ENCODE peak calls at places on chromosomes 5 and 9, in four cellular contexts. G is epithelial cell of esophagus, Y is RWPE2, I is GM06990. O is an unnamed sample.

GRCh38 chr5:97383996-97384395 is 200.9 kb upstream of the RIOK2 start:
- DNase-seq in Y (no peak), G (peak), I (no peak), O (peak)

GRCh38 chr9:113988951-113989780 is 88.9 kb downstream of the AMBP start:
- DNase-seq in G (no peak), Y (peak), I (no peak), O (no peak)

GRCh38 chr5:79984363-79984762 is 6.7 kb downstream of the MTX3 start:
- DNase-seq in I (no peak), Y (no peak), G (no peak), O (no peak)

GRCh38 chr5:179380211-179381035 is 35.2 kb upstream of the ADAMTS2 start:
- DNase-seq in Y (no peak), G (no peak), I (no peak), O (no peak)

GRCh38 chr5:150645070-150645700 is 4.7 kb downstream of the SYNPO start:
- DNase-seq in Y (no peak), I (no peak), G (no peak), O (peak)

GRCh38 chr5:122523776-122524175 is 211.7 kb downstream of the SNCAIP start:
- DNase-seq in Y (no peak), I (no peak), G (no peak), O (no peak)

GRCh38 chr5:127958421-127959011 is 125.0 kb upstream of the SLC12A2 start:
- DNase-seq in I (no peak), G (peak), Y (no peak), O (no peak)

GRCh38 chr5:168123853-168124528 is 167.5 kb upstream of the WWC1 start:
- DNase-seq in Y (no peak), G (no peak), I (peak), O (peak)

GRCh38 chr5:175380701-175381100 is 63.3 kb downstream of the DRD1 start:
- DNase-seq in G (no peak), I (no peak), Y (no peak), O (no peak)

GRCh38 chr5:51185985-51186384 is 197.3 kb upstream of the ISL1 start:
- DNase-seq in I (no peak), Y (no peak), G (no peak), O (no peak)

GRCh38 chr5:98454407-98454806 is 319.1 kb upstream of the RGMB start:
- DNase-seq in I (no peak), Y (no peak), G (peak), O (peak)

GRCh38 chr9:133944746-133945135 is 47.4 kb downstream of the VAV2 start:
- DNase-seq in Y (peak), I (no peak), G (peak), O (peak)

GRCh38 chr5:154487541-154487940 is 9.5 kb upstream of the HAND1 start:
- DNase-seq in G (no peak), I (peak), Y (no peak), O (no peak)

GRCh38 chr5:82351754-82352145 is 73.6 kb upstream of the RPS23 start:
- DNase-seq in Y (no peak), I (no peak), G (peak), O (peak)

GRCh38 chr9:132546148-132547051 is 36.0 kb upstream of the BARHL1 start:
- DNase-seq in I (no peak), G (no peak), Y (no peak), O (peak)

GRCh38 chr5:95644351-95645042 is 2.1 kb upstream of the RFESD start:
- DNase-seq in G (peak), I (peak), Y (no peak), O (peak)

GRCh38 chr9:73093740-73094379 is 57.8 kb upstream of the ANXA1 start:
- DNase-seq in I (no peak), Y (no peak), G (no peak), O (peak)

GRCh38 chr9:106583751-106584150 is 279.2 kb upstream of the ZNF462 start:
- DNase-seq in Y (peak), I (no peak), G (peak), O (peak)

GRCh38 chr9:88966894-88967676 is 24.2 kb upstream of the S1PR3 start:
- DNase-seq in I (no peak), Y (no peak), G (no peak), O (no peak)

GRCh38 chr9:99873531-99873930 is 32.9 kb upstream of the STX17 start:
- DNase-seq in Y (no peak), I (no peak), G (peak), O (peak)

GRCh38 chr9:128899566-128900322 is 17.8 kb downstream of the LRRC8A start:
- DNase-seq in Y (peak), G (peak), I (no peak), O (no peak)

GRCh38 chr9:108836771-108837170 is 19.0 kb downstream of the ACTL7B start:
- DNase-seq in G (peak), Y (peak), I (no peak), O (no peak)

GRCh38 chr9:134386951-134387831 is 60.9 kb downstream of the RXRA start:
- DNase-seq in Y (no peak), I (no peak), G (no peak), O (no peak)

GRCh38 chr9:8857330-8858249 is 1058.0 kb upstream of the DMAC1 start:
- DNase-seq in I (no peak), Y (no peak), G (peak), O (peak)

GRCh38 chr5:131609774-131610173 is 25.3 kb downstream of the RAPGEF6 start:
- DNase-seq in Y (no peak), I (no peak), G (no peak), O (peak)

GRCh38 chr5:151499636-151500035 is 52.2 kb downstream of the SLC36A1 start:
- DNase-seq in I (no peak), Y (no peak), G (peak), O (no peak)

GRCh38 chr5:118553662-118554061 is 434.7 kb downstream of the DTWD2 start:
- DNase-seq in I (no peak), G (no peak), Y (no peak), O (peak)

GRCh38 chr5:38923661-38924451 is 78.0 kb downstream of the OSMR start:
- DNase-seq in I (no peak), G (no peak), Y (no peak), O (no peak)

GRCh38 chr5:75461679-75462078 is 49.8 kb downstream of the CERT1 start:
- DNase-seq in Y (no peak), I (peak), G (peak), O (no peak)

GRCh38 chr5:79236364-79236969 is 536 bp downstream of the JMY start:
- DNase-seq in G (peak), I (peak), Y (no peak), O (peak)

GRCh38 chr9:97714435-97714834 is 17.3 kb upstream of the XPA start:
- DNase-seq in Y (peak), G (peak), I (no peak), O (peak)

GRCh38 chr5:138968601-138969000 is 93.5 kb upstream of the LRRTM2 start:
- DNase-seq in G (no peak), Y (peak), I (no peak), O (no peak)

GRCh38 chr5:145510769-145511168 is 324.4 kb downstream of the PRELID2 start:
- DNase-seq in G (no peak), I (no peak), Y (no peak), O (no peak)

GRCh38 chr5:139861021-139861888 is 65.6 kb downstream of the PSD2 start:
- DNase-seq in G (peak), I (no peak), Y (no peak), O (no peak)

GRCh38 chr9:27534131-27534530 is 4.5 kb upstream of the MOB3B start:
- DNase-seq in G (no peak), Y (no peak), I (no peak), O (no peak)

GRCh38 chr9:27534658-27535209 is 5.1 kb upstream of the MOB3B start:
- DNase-seq in I (no peak), Y (no peak), G (no peak), O (no peak)

GRCh38 chr9:27537027-27537435 is 7.4 kb upstream of the MOB3B start:
- DNase-seq in I (no peak), Y (no peak), G (peak), O (no peak)

GRCh38 chr9:27536168-27536567 is 6.6 kb upstream of the MOB3B start:
- DNase-seq in I (no peak), G (no peak), Y (no peak), O (no peak)

GRCh38 chr9:27535701-27536118 is 6.1 kb upstream of the MOB3B start:
- DNase-seq in I (no peak), G (peak), Y (no peak), O (no peak)
- TF ChIP-seq CTCF in I (peak), G (peak), Y (no peak), O (no peak)

GRCh38 chr5:171418982-171419662 is at the start of gene FGF18:
- DNase-seq in Y (peak), G (peak), I (peak), O (peak)
- H3K4me3 ChIP-seq in Y (peak), G (no peak), I (peak), O (peak)

GRCh38 chr5:14505310-14506140 is 76.1 kb upstream of the OTULINL start:
- DNase-seq in G (no peak), I (no peak), Y (no peak), O (no peak)
- TF ChIP-seq CTCF in G (no peak), I (peak), Y (no peak), O (peak)

GRCh38 chr5:893137-893506 is 438 bp downstream of the TRIP13 start:
- DNase-seq in Y (no peak), G (no peak), I (no peak), O (no peak)
- H3K4me3 ChIP-seq in Y (peak), G (peak), I (peak), O (peak)

GRCh38 chr9:7360513-7360912 is 439.1 kb downstream of the DMAC1 start:
- DNase-seq in G (no peak), Y (no peak), I (no peak), O (no peak)

GRCh38 chr9:7363777-7364477 is 435.7 kb downstream of the DMAC1 start:
- DNase-seq in I (no peak), G (no peak), Y (no peak), O (no peak)

GRCh38 chr9:7354704-7355103 is 444.9 kb downstream of the DMAC1 start:
- DNase-seq in I (no peak), G (no peak), Y (no peak), O (no peak)

DNA sequence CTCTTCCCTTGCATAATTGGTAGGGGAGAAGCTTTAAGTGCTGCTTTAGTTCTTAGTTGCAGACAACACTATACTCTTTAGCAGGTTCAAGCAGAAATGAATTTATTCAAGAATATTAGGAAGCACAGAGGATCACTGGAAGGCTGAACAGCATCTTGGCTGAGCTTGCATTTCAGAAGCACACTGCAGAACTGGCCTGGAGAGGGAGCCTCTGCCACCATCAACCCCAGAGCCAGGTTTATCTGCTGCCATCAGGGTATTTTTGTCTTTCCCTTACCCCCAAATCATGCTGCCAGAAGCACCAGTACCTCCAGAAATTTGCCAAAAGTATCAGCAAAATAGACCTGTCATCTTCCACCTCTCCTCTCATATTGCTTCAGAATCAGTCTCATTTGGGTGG is 440.7 kb downstream of the DMAC1 start:
- DNase-seq in G (no peak), Y (no peak), I (no peak), O (no peak)
- TF ChIP-seq CTCF in G (peak), Y (no peak), I (peak), O (no peak)

DNA sequence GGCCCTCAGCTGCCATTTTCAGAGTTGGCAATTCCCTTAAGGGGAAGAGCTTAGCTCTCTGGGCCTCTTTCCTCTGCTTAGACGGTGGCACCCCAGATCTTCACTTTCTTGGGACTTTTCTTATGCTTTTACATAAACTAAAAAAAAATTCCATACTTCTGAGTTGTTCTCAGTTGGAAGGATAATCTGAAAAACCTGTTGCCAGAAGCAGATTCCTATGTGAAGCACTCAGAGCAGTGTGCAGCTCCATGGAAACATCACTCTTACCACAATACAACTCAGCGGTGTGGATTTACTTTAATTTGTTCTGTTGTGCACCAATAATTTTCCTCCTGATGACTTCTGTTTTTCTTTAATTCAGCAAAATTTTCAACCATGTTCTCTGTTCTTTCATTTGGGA is 44.1 kb upstream of the MROH2B start:
- DNase-seq in I (no peak), Y (no peak), G (peak), O (peak)
- H3K4me3 ChIP-seq in I (no peak), Y (no peak), G (no peak), O (no peak)

O was measured in astrocyte of the spinal cord.